ENCODE peak calls at places on chromosomes 6 and 20, in six cellular contexts. One of them, this sample, is unnamed.

GRCh38 chr6:82057846-82058554 is 189.5 kb downstream of the IBTK start:
- DNase-seq in left colon: no peak
- DNase-seq in effector CD4-positive, alpha-beta T cell: no peak
- DNase-seq in SK-MEL-5: peak; percentile 62
- DNase-seq in T-helper 17 cell: no peak
- DNase-seq in activated naive CD8-positive, alpha-beta T cell treated with anti-CD3 and anti-CD28 coated beads, Interleukin-2, amount 50 U/mL, for 24 hours: no peak
- DNase-seq in this sample: no peak

GRCh38 chr6:107495196-107495643 is 5.3 kb downstream of the SOBP start:
- DNase-seq in left colon: peak; percentile 26
- DNase-seq in effector CD4-positive, alpha-beta T cell: no peak
- DNase-seq in SK-MEL-5: no peak
- DNase-seq in T-helper 17 cell: no peak
- DNase-seq in activated naive CD8-positive, alpha-beta T cell treated with anti-CD3 and anti-CD28 coated beads, Interleukin-2, amount 50 U/mL, for 24 hours: no peak
- DNase-seq in this sample: no peak

GRCh38 chr6:75612434-75612833 is 10.8 kb downstream of the SENP6 start:
- DNase-seq in left colon: no peak
- DNase-seq in effector CD4-positive, alpha-beta T cell: no peak
- DNase-seq in SK-MEL-5: no peak
- DNase-seq in T-helper 17 cell: no peak
- DNase-seq in activated naive CD8-positive, alpha-beta T cell treated with anti-CD3 and anti-CD28 coated beads, Interleukin-2, amount 50 U/mL, for 24 hours: no peak
- DNase-seq in this sample: no peak

GRCh38 chr20:57582029-57582378 is 21.1 kb downstream of the PCK1 start:
- DNase-seq in left colon: no peak
- DNase-seq in effector CD4-positive, alpha-beta T cell: no peak
- DNase-seq in SK-MEL-5: no peak
- DNase-seq in T-helper 17 cell: no peak
- DNase-seq in activated naive CD8-positive, alpha-beta T cell treated with anti-CD3 and anti-CD28 coated beads, Interleukin-2, amount 50 U/mL, for 24 hours: no peak
- DNase-seq in this sample: no peak

GRCh38 chr6:145116591-145117178 is 618.6 kb downstream of the EPM2A start:
- DNase-seq in left colon: no peak
- DNase-seq in effector CD4-positive, alpha-beta T cell: no peak
- DNase-seq in SK-MEL-5: no peak
- DNase-seq in T-helper 17 cell: no peak
- DNase-seq in activated naive CD8-positive, alpha-beta T cell treated with anti-CD3 and anti-CD28 coated beads, Interleukin-2, amount 50 U/mL, for 24 hours: no peak
- DNase-seq in this sample: no peak

GRCh38 chr6:125918230-125918629 is 38.3 kb upstream of the HINT3 start:
- DNase-seq in left colon: no peak
- DNase-seq in effector CD4-positive, alpha-beta T cell: no peak
- DNase-seq in SK-MEL-5: no peak
- DNase-seq in T-helper 17 cell: no peak
- DNase-seq in activated naive CD8-positive, alpha-beta T cell treated with anti-CD3 and anti-CD28 coated beads, Interleukin-2, amount 50 U/mL, for 24 hours: no peak
- DNase-seq in this sample: no peak

GRCh38 chr6:53241936-53242335 is 93.3 kb upstream of the GCM1 start:
- DNase-seq in left colon: peak; percentile 25
- DNase-seq in effector CD4-positive, alpha-beta T cell: no peak
- DNase-seq in SK-MEL-5: peak; percentile 17
- DNase-seq in T-helper 17 cell: no peak
- DNase-seq in activated naive CD8-positive, alpha-beta T cell treated with anti-CD3 and anti-CD28 coated beads, Interleukin-2, amount 50 U/mL, for 24 hours: no peak
- DNase-seq in this sample: no peak

GRCh38 chr6:169858935-169859351 is 107.5 kb downstream of the ERMARD start:
- DNase-seq in left colon: no peak
- DNase-seq in effector CD4-positive, alpha-beta T cell: no peak
- DNase-seq in SK-MEL-5: no peak
- DNase-seq in T-helper 17 cell: no peak
- DNase-seq in activated naive CD8-positive, alpha-beta T cell treated with anti-CD3 and anti-CD28 coated beads, Interleukin-2, amount 50 U/mL, for 24 hours: no peak
- DNase-seq in this sample: no peak

GRCh38 chr6:39335780-39336541 is 13.5 kb upstream of the KCNK16 start:
- DNase-seq in left colon: peak; percentile 39
- DNase-seq in effector CD4-positive, alpha-beta T cell: no peak
- DNase-seq in SK-MEL-5: no peak
- DNase-seq in T-helper 17 cell: no peak
- DNase-seq in activated naive CD8-positive, alpha-beta T cell treated with anti-CD3 and anti-CD28 coated beads, Interleukin-2, amount 50 U/mL, for 24 hours: no peak
- DNase-seq in this sample: no peak

GRCh38 chr6:54262956-54263355 is 45.3 kb upstream of the TINAG start:
- DNase-seq in left colon: no peak
- DNase-seq in effector CD4-positive, alpha-beta T cell: no peak
- DNase-seq in SK-MEL-5: no peak
- DNase-seq in T-helper 17 cell: no peak
- DNase-seq in activated naive CD8-positive, alpha-beta T cell treated with anti-CD3 and anti-CD28 coated beads, Interleukin-2, amount 50 U/mL, for 24 hours: no peak
- DNase-seq in this sample: no peak

GRCh38 chr6:69775941-69776340 is 20.9 kb downstream of the LMBRD1 start:
- DNase-seq in left colon: no peak
- DNase-seq in effector CD4-positive, alpha-beta T cell: no peak
- DNase-seq in SK-MEL-5: peak; percentile 8
- DNase-seq in T-helper 17 cell: no peak
- DNase-seq in activated naive CD8-positive, alpha-beta T cell treated with anti-CD3 and anti-CD28 coated beads, Interleukin-2, amount 50 U/mL, for 24 hours: no peak
- DNase-seq in this sample: no peak

GRCh38 chr20:8132632-8133587 is 844 bp downstream of the PLCB1 start:
- DNase-seq in left colon: no peak
- DNase-seq in effector CD4-positive, alpha-beta T cell: no peak
- DNase-seq in SK-MEL-5: no peak
- DNase-seq in T-helper 17 cell: no peak
- DNase-seq in activated naive CD8-positive, alpha-beta T cell treated with anti-CD3 and anti-CD28 coated beads, Interleukin-2, amount 50 U/mL, for 24 hours: peak; percentile 21
- DNase-seq in this sample: no peak

GRCh38 chr6:20092071-20092566 is 120.2 kb downstream of the MBOAT1 start:
- DNase-seq in left colon: no peak
- DNase-seq in effector CD4-positive, alpha-beta T cell: no peak
- DNase-seq in SK-MEL-5: peak; percentile 84
- DNase-seq in T-helper 17 cell: no peak
- DNase-seq in activated naive CD8-positive, alpha-beta T cell treated with anti-CD3 and anti-CD28 coated beads, Interleukin-2, amount 50 U/mL, for 24 hours: no peak
- DNase-seq in this sample: no peak

GRCh38 chr6:38493929-38494547 is 145.7 kb downstream of the BTBD9 start:
- DNase-seq in left colon: peak; percentile 42
- DNase-seq in effector CD4-positive, alpha-beta T cell: peak; percentile 70
- DNase-seq in SK-MEL-5: peak; percentile 72
- DNase-seq in T-helper 17 cell: peak; percentile 75
- DNase-seq in activated naive CD8-positive, alpha-beta T cell treated with anti-CD3 and anti-CD28 coated beads, Interleukin-2, amount 50 U/mL, for 24 hours: peak; percentile 84
- DNase-seq in this sample: peak; percentile 47

GRCh38 chr6:166725571-166725970 is 98.5 kb upstream of the RPS6KA2 start:
- DNase-seq in left colon: no peak
- DNase-seq in effector CD4-positive, alpha-beta T cell: no peak
- DNase-seq in SK-MEL-5: no peak
- DNase-seq in T-helper 17 cell: no peak
- DNase-seq in activated naive CD8-positive, alpha-beta T cell treated with anti-CD3 and anti-CD28 coated beads, Interleukin-2, amount 50 U/mL, for 24 hours: no peak
- DNase-seq in this sample: no peak

GRCh38 chr6:113848280-113848679 is 8.9 kb upstream of the MARCKS start:
- DNase-seq in left colon: no peak
- DNase-seq in effector CD4-positive, alpha-beta T cell: no peak
- DNase-seq in SK-MEL-5: no peak
- DNase-seq in T-helper 17 cell: no peak
- DNase-seq in activated naive CD8-positive, alpha-beta T cell treated with anti-CD3 and anti-CD28 coated beads, Interleukin-2, amount 50 U/mL, for 24 hours: no peak
- DNase-seq in this sample: no peak

GRCh38 chr6:20891161-20891560 is 356.9 kb downstream of the CDKAL1 start:
- DNase-seq in left colon: no peak
- DNase-seq in effector CD4-positive, alpha-beta T cell: no peak
- DNase-seq in SK-MEL-5: no peak
- DNase-seq in T-helper 17 cell: no peak
- DNase-seq in activated naive CD8-positive, alpha-beta T cell treated with anti-CD3 and anti-CD28 coated beads, Interleukin-2, amount 50 U/mL, for 24 hours: no peak
- DNase-seq in this sample: no peak

GRCh38 chr6:1316482-1317220 is 4.8 kb downstream of the FOXQ1 start:
- DNase-seq in left colon: no peak
- DNase-seq in effector CD4-positive, alpha-beta T cell: no peak
- DNase-seq in SK-MEL-5: no peak
- DNase-seq in T-helper 17 cell: no peak
- DNase-seq in activated naive CD8-positive, alpha-beta T cell treated with anti-CD3 and anti-CD28 coated beads, Interleukin-2, amount 50 U/mL, for 24 hours: no peak
- DNase-seq in this sample: no peak

GRCh38 chr6:43308101-43308989 is at the start of gene CRIP3:
- DNase-seq in left colon: no peak
- DNase-seq in effector CD4-positive, alpha-beta T cell: peak; percentile 33
- DNase-seq in SK-MEL-5: no peak
- DNase-seq in T-helper 17 cell: peak; percentile 27
- DNase-seq in activated naive CD8-positive, alpha-beta T cell treated with anti-CD3 and anti-CD28 coated beads, Interleukin-2, amount 50 U/mL, for 24 hours: peak; percentile 60
- DNase-seq in this sample: peak; percentile 33

GRCh38 chr6:85479221-85479620 is 29.3 kb downstream of the NT5E start:
- DNase-seq in left colon: no peak
- DNase-seq in effector CD4-positive, alpha-beta T cell: no peak
- DNase-seq in SK-MEL-5: no peak
- DNase-seq in T-helper 17 cell: no peak
- DNase-seq in activated naive CD8-positive, alpha-beta T cell treated with anti-CD3 and anti-CD28 coated beads, Interleukin-2, amount 50 U/mL, for 24 hours: no peak
- DNase-seq in this sample: no peak

GRCh38 chr6:87391334-87391733 is 16.4 kb upstream of the CFAP206 start:
- DNase-seq in left colon: no peak
- DNase-seq in effector CD4-positive, alpha-beta T cell: no peak
- DNase-seq in SK-MEL-5: peak; percentile 61
- DNase-seq in T-helper 17 cell: no peak
- DNase-seq in activated naive CD8-positive, alpha-beta T cell treated with anti-CD3 and anti-CD28 coated beads, Interleukin-2, amount 50 U/mL, for 24 hours: no peak
- DNase-seq in this sample: no peak

GRCh38 chr6:1625926-1626413 is 16.3 kb downstream of the FOXC1 start:
- DNase-seq in left colon: no peak
- DNase-seq in effector CD4-positive, alpha-beta T cell: no peak
- DNase-seq in SK-MEL-5: no peak
- DNase-seq in T-helper 17 cell: no peak
- DNase-seq in activated naive CD8-positive, alpha-beta T cell treated with anti-CD3 and anti-CD28 coated beads, Interleukin-2, amount 50 U/mL, for 24 hours: no peak
- DNase-seq in this sample: no peak

This sample was measured in central memory CD4-positive, alpha-beta T cell.